ENCODE peak calls at places on chromosomes 16 and 17, in seven cellular contexts. I, W, R, E, B, T and P are unnamed samples.

GRCh38 chr16:10558746-10559641 is 21.4 kb downstream of the EMP2 start:
- DNase-seq in E (no peak), R (peak), T (peak), B (peak), W (peak), I (no peak), P (peak)

GRCh38 chr17:7405413-7405881 is 1.6 kb upstream of the TMEM256 start:
- DNase-seq in W (peak), T (no peak), E (no peak), R (no peak), B (no peak), I (no peak), P (no peak)

GRCh38 chr16:86457621-86458456 is 52.5 kb upstream of the FOXF1 start:
- DNase-seq in B (peak), T (peak), E (no peak), R (peak), I (no peak), W (peak), P (no peak)

GRCh38 chr16:55077231-55077630 is 146.6 kb downstream of the IRX5 start:
- DNase-seq in T (no peak), I (no peak), B (no peak), E (no peak), R (no peak), W (no peak), P (no peak)

GRCh38 chr16:89014611-89015230 is 37.7 kb upstream of the CBFA2T3 start:
- DNase-seq in W (no peak), E (no peak), B (no peak), R (no peak), I (no peak), T (no peak), P (no peak)

GRCh38 chr17:39822051-39822450 is 42.1 kb downstream of the IKZF3 start:
- DNase-seq in E (no peak), I (peak), W (no peak), B (no peak), R (no peak), T (no peak), P (no peak)

GRCh38 chr16:29826342-29826695 is 6.1 kb downstream of the MVP start:
- DNase-seq in T (no peak), B (no peak), R (no peak), W (no peak), E (no peak), I (no peak), P (no peak)

GRCh38 chr17:28447396-28447760 is 26.1 kb upstream of the SLC13A2 start:
- DNase-seq in R (no peak), I (no peak), B (no peak), T (no peak), W (no peak), E (no peak), P (no peak)

GRCh38 chr16:83994087-83994486 is 26.0 kb downstream of the NECAB2 start:
- DNase-seq in T (peak), R (no peak), W (peak), E (peak), I (no peak), B (peak), P (peak)

GRCh38 chr16:86031141-86031678 is 132.2 kb downstream of the IRF8 start:
- DNase-seq in T (no peak), I (no peak), W (no peak), E (no peak), R (no peak), B (no peak), P (no peak)

GRCh38 chr16:72844225-72844920 is 203.6 kb downstream of the ZFHX3 start:
- DNase-seq in R (no peak), T (no peak), I (no peak), W (no peak), E (no peak), B (no peak), P (no peak)

GRCh38 chr16:30377812-30378235 is 3.2 kb downstream of the MYL11 start:
- DNase-seq in R (peak), B (peak), W (peak), T (peak), I (peak), E (no peak), P (peak)

GRCh38 chr17:1008008-1008761 is 11.3 kb downstream of the TIMM22 start:
- DNase-seq in W (no peak), R (no peak), I (no peak), T (no peak), B (peak), E (no peak), P (no peak)

GRCh38 chr16:57620316-57621231 is 7.9 kb upstream of the ADGRG1 start:
- DNase-seq in E (no peak), R (no peak), I (no peak), B (no peak), W (no peak), T (no peak), P (no peak)

GRCh38 chr16:77571463-77571862 is 136.6 kb upstream of the ADAMTS18 start:
- DNase-seq in E (no peak), R (no peak), W (no peak), B (no peak), T (no peak), I (no peak), P (no peak)

GRCh38 chr16:82776466-82777146 is 149.8 kb downstream of the CDH13 start:
- DNase-seq in R (no peak), B (no peak), I (no peak), W (no peak), T (no peak), E (no peak), P (no peak)

GRCh38 chr16:71626018-71626857 is at the start of gene MARVELD3:
- DNase-seq in I (no peak), T (no peak), E (no peak), W (no peak), R (no peak), B (no peak), P (no peak)

GRCh38 chr17:40949406-40949805 is 12.0 kb upstream of the KRT23 start:
- DNase-seq in I (no peak), R (no peak), E (no peak), W (no peak), B (no peak), T (no peak), P (no peak)

GRCh38 chr16:63806794-63807506 is 1314.9 kb downstream of the CDH11 start:
- DNase-seq in R (no peak), E (no peak), W (no peak), I (no peak), B (no peak), T (no peak), P (no peak)

GRCh38 chr17:1933875-1934715 is 91.0 kb downstream of the RTN4RL1 start:
- DNase-seq in I (no peak), B (no peak), W (no peak), R (no peak), T (no peak), E (no peak), P (no peak)

GRCh38 chr16:3131755-3132377 is 3.0 kb upstream of the ZNF213 start:
- DNase-seq in R (no peak), W (peak), E (peak), B (peak), I (peak), T (peak), P (no peak)

GRCh38 chr16:9077001-9077809 is 14.2 kb upstream of the HAPSTR1 start:
- DNase-seq in I (no peak), W (peak), T (no peak), B (peak), R (no peak), E (peak), P (peak)

GRCh38 chr16:27355610-27356009 is 41.8 kb downstream of the IL4R start:
- DNase-seq in R (no peak), E (no peak), W (peak), T (peak), I (no peak), B (peak), P (no peak)

GRCh38 chr17:58703137-58703846 is 10.9 kb downstream of the RAD51C start:
- DNase-seq in B (peak), I (no peak), T (peak), R (no peak), W (peak), E (no peak), P (peak)

GRCh38 chr17:67059372-67059771 is 15.0 kb downstream of the CACNG1 start:
- DNase-seq in W (no peak), I (no peak), B (no peak), T (peak), E (no peak), R (no peak), P (no peak)

GRCh38 chr16:78638371-78638770 is 538.9 kb downstream of the WWOX start:
- DNase-seq in E (no peak), T (no peak), I (no peak), B (no peak), W (no peak), R (no peak), P (no peak)

GRCh38 chr16:2465653-2466415 is 5.3 kb upstream of the NTN3 start:
- DNase-seq in B (no peak), T (no peak), I (no peak), R (no peak), E (no peak), W (no peak), P (no peak)

GRCh38 chr16:57536306-57537193 is at the start of gene CCDC102A:
- DNase-seq in B (no peak), W (peak), T (no peak), I (no peak), E (no peak), R (no peak), P (no peak)

GRCh38 chr17:66459811-66460270 is 157.4 kb downstream of the PRKCA start:
- DNase-seq in I (no peak), T (peak), E (peak), W (peak), B (peak), R (no peak), P (peak)

GRCh38 chr17:46984892-46985291 is 5.8 kb upstream of the RPRML start:
- DNase-seq in E (no peak), W (no peak), B (no peak), R (no peak), T (no peak), I (no peak), P (no peak)

GRCh38 chr17:39231091-39231561 is 5.4 kb upstream of the STAC2 start:
- DNase-seq in I (no peak), B (no peak), R (no peak), W (no peak), T (no peak), E (no peak), P (no peak)

GRCh38 chr17:78400581-78401240 is 22.3 kb downstream of the PGS1 start:
- DNase-seq in T (no peak), E (no peak), B (no peak), I (no peak), R (no peak), W (no peak), P (no peak)